ENCODE peak calls at places on chromosomes 2 and 18, in five cellular contexts. One of them, this sample, is unnamed.

GRCh38 chr2:46684661-46685060 is 205.3 kb downstream of the TMEM247 start:
- DNase-seq in GM13977: no peak
- DNase-seq in heart left ventricle: no peak
- DNase-seq in vagina: no peak
- DNase-seq in H1: no peak
- DNase-seq in this sample: no peak

GRCh38 chr2:60152226-60152833 is 401.1 kb downstream of the BCL11A start:
- DNase-seq in GM13977: peak; percentile 27
- DNase-seq in heart left ventricle: no peak
- DNase-seq in vagina: no peak
- DNase-seq in H1: no peak
- DNase-seq in this sample: no peak

GRCh38 chr2:72181616-72182015 is 34.0 kb upstream of the CYP26B1 start:
- DNase-seq in GM13977: no peak
- DNase-seq in heart left ventricle: no peak
- DNase-seq in vagina: no peak
- DNase-seq in H1: no peak
- DNase-seq in this sample: no peak

GRCh38 chr2:110858135-110858737 is 125.9 kb downstream of the ACOXL start:
- DNase-seq in GM13977: peak; percentile 82
- DNase-seq in heart left ventricle: no peak
- DNase-seq in vagina: no peak
- DNase-seq in H1: no peak
- DNase-seq in this sample: no peak

GRCh38 chr2:107112561-107112960 is 226.6 kb upstream of the ST6GAL2 start:
- DNase-seq in GM13977: no peak
- DNase-seq in heart left ventricle: no peak
- DNase-seq in vagina: no peak
- DNase-seq in H1: no peak
- DNase-seq in this sample: no peak

GRCh38 chr2:240925191-240925575 is 19.0 kb downstream of the CROCC2 start:
- DNase-seq in GM13977: no peak
- DNase-seq in heart left ventricle: peak; percentile 17
- DNase-seq in vagina: peak; percentile 81
- DNase-seq in H1: no peak
- DNase-seq in this sample: no peak

GRCh38 chr18:29311580-29311979 is 1134.7 kb upstream of the CDH2 start:
- DNase-seq in GM13977: no peak
- DNase-seq in heart left ventricle: no peak
- DNase-seq in vagina: no peak
- DNase-seq in H1: no peak
- DNase-seq in this sample: no peak

GRCh38 chr2:73290049-73290839 is 3.1 kb downstream of the EGR4 start:
- DNase-seq in GM13977: peak; percentile 71
- DNase-seq in heart left ventricle: no peak
- DNase-seq in vagina: no peak
- DNase-seq in H1: no peak
- DNase-seq in this sample: peak; percentile 46

GRCh38 chr2:3282056-3282998 is 95.3 kb downstream of the EIPR1 start:
- DNase-seq in GM13977: no peak
- DNase-seq in heart left ventricle: peak; percentile 54
- DNase-seq in vagina: no peak
- DNase-seq in H1: no peak
- DNase-seq in this sample: peak; percentile 63

GRCh38 chr2:84924173-84925106 is 19.0 kb downstream of the TMSB10 start:
- DNase-seq in GM13977: no peak
- DNase-seq in heart left ventricle: peak; percentile 76
- DNase-seq in vagina: no peak
- DNase-seq in H1: no peak
- DNase-seq in this sample: no peak

GRCh38 chr2:130824492-130825061 is 12.1 kb upstream of the ARHGEF4 start:
- DNase-seq in GM13977: peak; percentile 90
- DNase-seq in heart left ventricle: no peak
- DNase-seq in vagina: no peak
- DNase-seq in H1: no peak
- DNase-seq in this sample: no peak

GRCh38 chr2:136693966-136694365 is 71.4 kb upstream of the THSD7B start:
- DNase-seq in GM13977: no peak
- DNase-seq in heart left ventricle: no peak
- DNase-seq in vagina: no peak
- DNase-seq in H1: no peak
- DNase-seq in this sample: no peak

GRCh38 chr2:64296150-64296500 is 151.9 kb upstream of the PELI1 start:
- DNase-seq in GM13977: no peak
- DNase-seq in heart left ventricle: no peak
- DNase-seq in vagina: no peak
- DNase-seq in H1: no peak
- DNase-seq in this sample: no peak

GRCh38 chr2:202161106-202161836 is 77.1 kb downstream of the SUMO1 start:
- DNase-seq in GM13977: no peak
- DNase-seq in heart left ventricle: no peak
- DNase-seq in vagina: no peak
- DNase-seq in H1: no peak
- DNase-seq in this sample: no peak

GRCh38 chr2:167342769-167343168 is 454.5 kb downstream of the XIRP2 start:
- DNase-seq in GM13977: no peak
- DNase-seq in heart left ventricle: no peak
- DNase-seq in vagina: no peak
- DNase-seq in H1: no peak
- DNase-seq in this sample: no peak
- TF ChIP-seq CTCF in GM13977: no peak
- TF ChIP-seq CTCF in heart left ventricle: no peak
- TF ChIP-seq CTCF in vagina: no peak
- TF ChIP-seq CTCF in H1: no peak
- TF ChIP-seq CTCF in this sample: peak; percentile 44

GRCh38 chr18:7545734-7546133 is 21.4 kb upstream of the PTPRM start:
- DNase-seq in GM13977: no peak
- DNase-seq in heart left ventricle: no peak
- DNase-seq in vagina: no peak
- DNase-seq in H1: no peak
- DNase-seq in this sample: no peak

GRCh38 chr18:7537145-7537544 is 30.0 kb upstream of the PTPRM start:
- DNase-seq in GM13977: no peak
- DNase-seq in heart left ventricle: no peak
- DNase-seq in vagina: no peak
- DNase-seq in H1: no peak
- DNase-seq in this sample: no peak

GRCh38 chr18:7541835-7542234 is 25.3 kb upstream of the PTPRM start:
- DNase-seq in GM13977: no peak
- DNase-seq in heart left ventricle: no peak
- DNase-seq in vagina: no peak
- DNase-seq in H1: no peak
- DNase-seq in this sample: no peak
- TF ChIP-seq CTCF in GM13977: no peak
- TF ChIP-seq CTCF in heart left ventricle: no peak
- TF ChIP-seq CTCF in vagina: no peak
- TF ChIP-seq CTCF in H1: no peak
- TF ChIP-seq CTCF in this sample: no peak

DNA sequence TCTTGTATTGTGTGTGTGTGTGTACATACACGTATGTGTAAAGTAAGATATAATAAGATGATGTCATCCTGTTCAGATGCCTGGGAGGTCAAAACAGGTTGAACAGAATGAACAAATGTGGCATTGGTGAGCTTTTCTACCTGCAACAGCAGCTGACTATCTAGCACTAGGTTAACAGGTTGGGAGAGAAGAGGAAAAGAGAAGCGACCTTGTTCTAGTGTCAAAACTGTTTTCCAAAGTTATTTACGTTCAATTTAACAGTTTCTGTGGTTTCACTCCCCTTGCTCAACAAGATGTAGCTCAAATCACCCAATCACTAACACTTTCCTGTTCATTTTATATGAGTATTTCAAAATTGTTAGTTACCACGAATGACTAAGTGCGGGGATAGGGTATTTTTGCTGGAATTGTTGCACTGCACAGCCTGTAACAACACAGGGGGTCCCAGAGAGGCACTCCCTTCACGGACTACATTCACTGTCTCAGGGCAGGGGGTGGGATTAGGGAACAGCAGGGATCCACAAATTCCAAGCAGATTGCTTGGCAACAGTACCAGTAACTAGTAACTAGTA is 67.5 kb upstream of the DTNB start:
- DNase-seq in GM13977: no peak
- DNase-seq in heart left ventricle: no peak
- DNase-seq in vagina: no peak
- DNase-seq in H1: no peak
- DNase-seq in this sample: no peak
- TF ChIP-seq CTCF in GM13977: no peak
- TF ChIP-seq CTCF in heart left ventricle: no peak
- TF ChIP-seq CTCF in vagina: no peak
- TF ChIP-seq CTCF in H1: no peak
- TF ChIP-seq CTCF in this sample: no peak

GRCh38 chr2:28269019-28269784 is 123.5 kb upstream of the FOSL2 start:
- DNase-seq in GM13977: no peak
- DNase-seq in heart left ventricle: no peak
- DNase-seq in vagina: no peak
- DNase-seq in H1: no peak
- DNase-seq in this sample: no peak

GRCh38 chr2:28271914-28272240 is 120.8 kb upstream of the FOSL2 start:
- DNase-seq in GM13977: no peak
- DNase-seq in heart left ventricle: no peak
- DNase-seq in vagina: no peak
- DNase-seq in H1: no peak
- DNase-seq in this sample: no peak

GRCh38 chr2:28268386-28268785 is 124.3 kb upstream of the FOSL2 start:
- DNase-seq in GM13977: no peak
- DNase-seq in heart left ventricle: no peak
- DNase-seq in vagina: no peak
- DNase-seq in H1: no peak
- DNase-seq in this sample: no peak

GRCh38 chr2:28271231-28271913 is 121.3 kb upstream of the FOSL2 start:
- DNase-seq in GM13977: peak; percentile 27
- DNase-seq in heart left ventricle: no peak
- DNase-seq in vagina: no peak
- DNase-seq in H1: no peak
- DNase-seq in this sample: no peak

DNA sequence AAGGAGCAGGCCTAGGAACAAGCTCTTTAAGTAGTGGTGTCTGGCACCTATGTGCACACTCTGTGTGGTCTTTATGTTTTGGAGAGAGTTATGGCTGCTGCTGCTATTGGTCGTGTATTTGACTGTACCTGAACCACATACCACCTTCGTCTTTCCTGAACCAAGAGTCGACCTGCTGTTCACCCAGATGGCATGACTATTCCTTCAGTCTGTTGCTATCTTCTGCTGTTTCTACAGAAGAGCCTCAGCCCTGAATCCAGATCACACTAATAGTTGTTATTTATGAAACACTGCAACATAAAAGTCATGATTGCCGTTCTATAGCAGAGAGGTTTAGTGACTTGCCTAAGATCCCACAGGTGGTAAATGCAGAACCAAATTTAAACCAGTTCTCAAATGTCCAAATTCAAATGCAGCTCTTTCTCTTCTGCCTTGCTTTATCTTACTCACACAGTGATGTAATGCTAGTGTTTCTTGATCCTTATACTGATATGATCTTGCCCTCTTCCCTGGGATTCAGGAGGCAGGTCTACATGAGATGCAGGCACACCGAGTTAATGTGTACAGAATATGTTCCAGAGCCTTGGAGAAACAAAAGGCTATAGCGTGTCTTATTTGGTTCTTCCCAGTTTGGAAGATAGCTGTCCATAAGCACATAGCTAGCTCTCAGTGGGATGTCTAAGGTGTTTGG is 122.1 kb upstream of the FOSL2 start:
- DNase-seq in GM13977: no peak
- DNase-seq in heart left ventricle: no peak
- DNase-seq in vagina: no peak
- DNase-seq in H1: no peak
- DNase-seq in this sample: no peak
- TF ChIP-seq CTCF in GM13977: no peak
- TF ChIP-seq CTCF in heart left ventricle: no peak
- TF ChIP-seq CTCF in vagina: no peak
- TF ChIP-seq CTCF in H1: no peak
- TF ChIP-seq CTCF in this sample: no peak

GRCh38 chr2:168890006-168890782 is at the start of gene SPC25:
- DNase-seq in GM13977: peak; percentile 92
- DNase-seq in heart left ventricle: peak; percentile 88
- DNase-seq in vagina: no peak
- DNase-seq in H1: peak; percentile 83
- DNase-seq in this sample: peak; percentile 89
- TF ChIP-seq CTCF in GM13977: no peak
- TF ChIP-seq CTCF in heart left ventricle: no peak
- TF ChIP-seq CTCF in vagina: no peak
- TF ChIP-seq CTCF in H1: no peak
- TF ChIP-seq CTCF in this sample: no peak